ENCODE peak calls at places on chromosomes 13 and 19, in seven cellular contexts. One of them, this sample, is unnamed.

GRCh38 chr13:111556496-111556895 is 236.1 kb downstream of the TEX29 start:
- DNase-seq in stimulated activated CD4-positive, alpha-beta T cell treated with anti-CD3 and anti-CD28 coated beads, TNF-alpha, amount 100 ng/mL, for 24 hours: no peak
- DNase-seq in PC-3: no peak
- DNase-seq in HS-5: no peak
- DNase-seq in mammary epithelial cell: no peak
- DNase-seq in iris pigment epithelial cell: no peak
- DNase-seq in tibial nerve: no peak
- DNase-seq in this sample: no peak

GRCh38 chr19:23070353-23070781 is 46.5 kb upstream of the ZNF730 start:
- DNase-seq in stimulated activated CD4-positive, alpha-beta T cell treated with anti-CD3 and anti-CD28 coated beads, TNF-alpha, amount 100 ng/mL, for 24 hours: no peak
- DNase-seq in PC-3: no peak
- DNase-seq in HS-5: no peak
- DNase-seq in mammary epithelial cell: peak; percentile 11
- DNase-seq in iris pigment epithelial cell: peak; percentile 67
- DNase-seq in tibial nerve: no peak
- DNase-seq in this sample: no peak

GRCh38 chr19:16901491-16902175 is 12.8 kb downstream of the F2RL3 start:
- DNase-seq in stimulated activated CD4-positive, alpha-beta T cell treated with anti-CD3 and anti-CD28 coated beads, TNF-alpha, amount 100 ng/mL, for 24 hours: no peak
- DNase-seq in PC-3: no peak
- DNase-seq in HS-5: no peak
- DNase-seq in mammary epithelial cell: no peak
- DNase-seq in iris pigment epithelial cell: no peak
- DNase-seq in tibial nerve: no peak
- DNase-seq in this sample: peak; percentile 48

GRCh38 chr13:53201454-53202225 is 173.0 kb downstream of the OLFM4 start:
- DNase-seq in stimulated activated CD4-positive, alpha-beta T cell treated with anti-CD3 and anti-CD28 coated beads, TNF-alpha, amount 100 ng/mL, for 24 hours: no peak
- DNase-seq in PC-3: no peak
- DNase-seq in HS-5: no peak
- DNase-seq in mammary epithelial cell: no peak
- DNase-seq in iris pigment epithelial cell: no peak
- DNase-seq in tibial nerve: no peak
- DNase-seq in this sample: no peak

GRCh38 chr19:32817252-32817912 is 52.2 kb downstream of the SLC7A9 start:
- DNase-seq in stimulated activated CD4-positive, alpha-beta T cell treated with anti-CD3 and anti-CD28 coated beads, TNF-alpha, amount 100 ng/mL, for 24 hours: no peak
- DNase-seq in PC-3: no peak
- DNase-seq in HS-5: no peak
- DNase-seq in mammary epithelial cell: no peak
- DNase-seq in iris pigment epithelial cell: no peak
- DNase-seq in tibial nerve: no peak
- DNase-seq in this sample: no peak

GRCh38 chr13:109272595-109273325 is 513.6 kb downstream of the IRS2 start:
- DNase-seq in stimulated activated CD4-positive, alpha-beta T cell treated with anti-CD3 and anti-CD28 coated beads, TNF-alpha, amount 100 ng/mL, for 24 hours: no peak
- DNase-seq in PC-3: no peak
- DNase-seq in HS-5: no peak
- DNase-seq in mammary epithelial cell: no peak
- DNase-seq in iris pigment epithelial cell: peak; percentile 49
- DNase-seq in tibial nerve: no peak
- DNase-seq in this sample: peak; percentile 60

GRCh38 chr13:56189439-56189838 is 951.3 kb upstream of the PRR20A start:
- DNase-seq in stimulated activated CD4-positive, alpha-beta T cell treated with anti-CD3 and anti-CD28 coated beads, TNF-alpha, amount 100 ng/mL, for 24 hours: no peak
- DNase-seq in PC-3: no peak
- DNase-seq in HS-5: no peak
- DNase-seq in mammary epithelial cell: no peak
- DNase-seq in iris pigment epithelial cell: no peak
- DNase-seq in tibial nerve: no peak
- DNase-seq in this sample: no peak

GRCh38 chr19:17847538-17848366 is at the start of gene JAK3:
- DNase-seq in stimulated activated CD4-positive, alpha-beta T cell treated with anti-CD3 and anti-CD28 coated beads, TNF-alpha, amount 100 ng/mL, for 24 hours: peak; percentile 90
- DNase-seq in PC-3: no peak
- DNase-seq in HS-5: no peak
- DNase-seq in mammary epithelial cell: no peak
- DNase-seq in iris pigment epithelial cell: peak; percentile 63
- DNase-seq in tibial nerve: no peak
- DNase-seq in this sample: no peak

GRCh38 chr19:52007436-52007804 is 591 bp downstream of the ZNF615 start:
- DNase-seq in stimulated activated CD4-positive, alpha-beta T cell treated with anti-CD3 and anti-CD28 coated beads, TNF-alpha, amount 100 ng/mL, for 24 hours: no peak
- DNase-seq in PC-3: no peak
- DNase-seq in HS-5: no peak
- DNase-seq in mammary epithelial cell: no peak
- DNase-seq in iris pigment epithelial cell: no peak
- DNase-seq in tibial nerve: peak; percentile 6
- DNase-seq in this sample: no peak

GRCh38 chr13:31394491-31394890 is 194.7 kb downstream of the B3GLCT start:
- DNase-seq in stimulated activated CD4-positive, alpha-beta T cell treated with anti-CD3 and anti-CD28 coated beads, TNF-alpha, amount 100 ng/mL, for 24 hours: no peak
- DNase-seq in PC-3: no peak
- DNase-seq in HS-5: no peak
- DNase-seq in mammary epithelial cell: peak; percentile 46
- DNase-seq in iris pigment epithelial cell: no peak
- DNase-seq in tibial nerve: no peak
- DNase-seq in this sample: no peak

GRCh38 chr13:38898481-38898880 is 92.2 kb downstream of the STOML3 start:
- DNase-seq in stimulated activated CD4-positive, alpha-beta T cell treated with anti-CD3 and anti-CD28 coated beads, TNF-alpha, amount 100 ng/mL, for 24 hours: no peak
- DNase-seq in PC-3: no peak
- DNase-seq in HS-5: no peak
- DNase-seq in mammary epithelial cell: no peak
- DNase-seq in iris pigment epithelial cell: no peak
- DNase-seq in tibial nerve: no peak
- DNase-seq in this sample: no peak

GRCh38 chr13:38866649-38867048 is 124.0 kb downstream of the STOML3 start:
- DNase-seq in stimulated activated CD4-positive, alpha-beta T cell treated with anti-CD3 and anti-CD28 coated beads, TNF-alpha, amount 100 ng/mL, for 24 hours: no peak
- DNase-seq in PC-3: peak; percentile 34
- DNase-seq in HS-5: no peak
- DNase-seq in mammary epithelial cell: peak; percentile 23
- DNase-seq in iris pigment epithelial cell: no peak
- DNase-seq in tibial nerve: no peak
- DNase-seq in this sample: peak; percentile 72

GRCh38 chr13:22428188-22428828 is 752.5 kb upstream of the SGCG start:
- DNase-seq in stimulated activated CD4-positive, alpha-beta T cell treated with anti-CD3 and anti-CD28 coated beads, TNF-alpha, amount 100 ng/mL, for 24 hours: no peak
- DNase-seq in PC-3: no peak
- DNase-seq in HS-5: no peak
- DNase-seq in mammary epithelial cell: no peak
- DNase-seq in iris pigment epithelial cell: no peak
- DNase-seq in tibial nerve: no peak
- DNase-seq in this sample: peak; percentile 90

GRCh38 chr19:35773020-35773809 is 2.1 kb upstream of the ARHGAP33 start:
- DNase-seq in stimulated activated CD4-positive, alpha-beta T cell treated with anti-CD3 and anti-CD28 coated beads, TNF-alpha, amount 100 ng/mL, for 24 hours: no peak
- DNase-seq in PC-3: no peak
- DNase-seq in HS-5: no peak
- DNase-seq in mammary epithelial cell: peak; percentile 51
- DNase-seq in iris pigment epithelial cell: no peak
- DNase-seq in tibial nerve: no peak
- DNase-seq in this sample: peak; percentile 27

GRCh38 chr13:27353166-27353583 is 71.2 kb upstream of the GTF3A start:
- DNase-seq in stimulated activated CD4-positive, alpha-beta T cell treated with anti-CD3 and anti-CD28 coated beads, TNF-alpha, amount 100 ng/mL, for 24 hours: peak; percentile 14
- DNase-seq in PC-3: peak; percentile 74
- DNase-seq in HS-5: no peak
- DNase-seq in mammary epithelial cell: no peak
- DNase-seq in iris pigment epithelial cell: peak; percentile 59
- DNase-seq in tibial nerve: no peak
- DNase-seq in this sample: peak; percentile 11

GRCh38 chr13:47499358-47500150 is 501.5 kb downstream of the SUCLA2 start:
- DNase-seq in stimulated activated CD4-positive, alpha-beta T cell treated with anti-CD3 and anti-CD28 coated beads, TNF-alpha, amount 100 ng/mL, for 24 hours: no peak
- DNase-seq in PC-3: peak; percentile 83
- DNase-seq in HS-5: peak; percentile 40
- DNase-seq in mammary epithelial cell: peak; percentile 81
- DNase-seq in iris pigment epithelial cell: peak; percentile 78
- DNase-seq in tibial nerve: no peak
- DNase-seq in this sample: no peak

GRCh38 chr13:79782541-79783216 is 301.7 kb downstream of the NDFIP2 start:
- DNase-seq in stimulated activated CD4-positive, alpha-beta T cell treated with anti-CD3 and anti-CD28 coated beads, TNF-alpha, amount 100 ng/mL, for 24 hours: no peak
- DNase-seq in PC-3: no peak
- DNase-seq in HS-5: no peak
- DNase-seq in mammary epithelial cell: peak; percentile 85
- DNase-seq in iris pigment epithelial cell: peak; percentile 65
- DNase-seq in tibial nerve: no peak
- DNase-seq in this sample: no peak

GRCh38 chr13:103403814-103404213 is 337.6 kb upstream of the SLC10A2 start:
- DNase-seq in stimulated activated CD4-positive, alpha-beta T cell treated with anti-CD3 and anti-CD28 coated beads, TNF-alpha, amount 100 ng/mL, for 24 hours: no peak
- DNase-seq in PC-3: no peak
- DNase-seq in HS-5: no peak
- DNase-seq in mammary epithelial cell: no peak
- DNase-seq in iris pigment epithelial cell: no peak
- DNase-seq in tibial nerve: no peak
- DNase-seq in this sample: no peak

GRCh38 chr19:10424011-10424637 is 3.8 kb downstream of the PDE4A start:
- DNase-seq in stimulated activated CD4-positive, alpha-beta T cell treated with anti-CD3 and anti-CD28 coated beads, TNF-alpha, amount 100 ng/mL, for 24 hours: peak; percentile 66
- DNase-seq in PC-3: peak; percentile 93
- DNase-seq in HS-5: no peak
- DNase-seq in mammary epithelial cell: peak; percentile 64
- DNase-seq in iris pigment epithelial cell: peak; percentile 58
- DNase-seq in tibial nerve: peak; percentile 75
- DNase-seq in this sample: peak; percentile 99

GRCh38 chr19:50555447-50556235 is 12.6 kb downstream of the LRRC4B start:
- DNase-seq in stimulated activated CD4-positive, alpha-beta T cell treated with anti-CD3 and anti-CD28 coated beads, TNF-alpha, amount 100 ng/mL, for 24 hours: no peak
- DNase-seq in PC-3: no peak
- DNase-seq in HS-5: no peak
- DNase-seq in mammary epithelial cell: no peak
- DNase-seq in iris pigment epithelial cell: no peak
- DNase-seq in tibial nerve: no peak
- DNase-seq in this sample: peak; percentile 42

GRCh38 chr13:99425485-99426341 is 75.6 kb upstream of the TM9SF2 start:
- DNase-seq in stimulated activated CD4-positive, alpha-beta T cell treated with anti-CD3 and anti-CD28 coated beads, TNF-alpha, amount 100 ng/mL, for 24 hours: peak; percentile 67
- DNase-seq in PC-3: no peak
- DNase-seq in HS-5: no peak
- DNase-seq in mammary epithelial cell: no peak
- DNase-seq in iris pigment epithelial cell: no peak
- DNase-seq in tibial nerve: no peak
- DNase-seq in this sample: no peak

GRCh38 chr19:55626350-55626749 is 2.0 kb upstream of the ZNF784 start:
- DNase-seq in stimulated activated CD4-positive, alpha-beta T cell treated with anti-CD3 and anti-CD28 coated beads, TNF-alpha, amount 100 ng/mL, for 24 hours: peak; percentile 41
- DNase-seq in PC-3: no peak
- DNase-seq in HS-5: no peak
- DNase-seq in mammary epithelial cell: no peak
- DNase-seq in iris pigment epithelial cell: no peak
- DNase-seq in tibial nerve: no peak
- DNase-seq in this sample: no peak

GRCh38 chr19:1295169-1296012 is 9.7 kb downstream of the EFNA2 start:
- DNase-seq in stimulated activated CD4-positive, alpha-beta T cell treated with anti-CD3 and anti-CD28 coated beads, TNF-alpha, amount 100 ng/mL, for 24 hours: no peak
- DNase-seq in PC-3: no peak
- DNase-seq in HS-5: no peak
- DNase-seq in mammary epithelial cell: no peak
- DNase-seq in iris pigment epithelial cell: no peak
- DNase-seq in tibial nerve: no peak
- DNase-seq in this sample: no peak

GRCh38 chr13:65378943-65379519 is 1851.1 kb downstream of the PCDH9 start:
- DNase-seq in stimulated activated CD4-positive, alpha-beta T cell treated with anti-CD3 and anti-CD28 coated beads, TNF-alpha, amount 100 ng/mL, for 24 hours: no peak
- DNase-seq in PC-3: peak; percentile 4
- DNase-seq in HS-5: no peak
- DNase-seq in mammary epithelial cell: no peak
- DNase-seq in iris pigment epithelial cell: peak; percentile 34
- DNase-seq in tibial nerve: no peak
- DNase-seq in this sample: peak; percentile 50

GRCh38 chr19:38068851-38069250 is 155.2 kb downstream of the DPF1 start:
- DNase-seq in stimulated activated CD4-positive, alpha-beta T cell treated with anti-CD3 and anti-CD28 coated beads, TNF-alpha, amount 100 ng/mL, for 24 hours: no peak
- DNase-seq in PC-3: no peak
- DNase-seq in HS-5: no peak
- DNase-seq in mammary epithelial cell: no peak
- DNase-seq in iris pigment epithelial cell: no peak
- DNase-seq in tibial nerve: no peak
- DNase-seq in this sample: no peak

GRCh38 chr13:39952244-39953233 is 297.1 kb downstream of the COG6 start:
- DNase-seq in stimulated activated CD4-positive, alpha-beta T cell treated with anti-CD3 and anti-CD28 coated beads, TNF-alpha, amount 100 ng/mL, for 24 hours: no peak
- DNase-seq in PC-3: no peak
- DNase-seq in HS-5: no peak
- DNase-seq in mammary epithelial cell: no peak
- DNase-seq in iris pigment epithelial cell: peak; percentile 89
- DNase-seq in tibial nerve: no peak
- DNase-seq in this sample: no peak